ENCODE peak calls at places on chromosomes 4 and X, in four cellular contexts. J is NT2/D1, K is IMR-90, I is cardiac muscle cell. Z is an unnamed sample. For H3K36me3, the result is how much of the 10 kb centered on the place peaks cover.

GRCh38 chr4:153260152-153260551 is 55.9 kb downstream of the TRIM2 start:
- DNase-seq in J (no peak), I (no peak), K (no peak), Z (no peak)

GRCh38 chr4:150863456-150863855 is 151.6 kb downstream of the LRBA start:
- DNase-seq in K (no peak), J (no peak), I (peak), Z (no peak)

GRCh38 chrX:104618106-104618895 is 52.3 kb downstream of the IL1RAPL2 start:
- DNase-seq in I (no peak), J (no peak), K (no peak), Z (no peak)

GRCh38 chr4:55069248-55069647 is 56.1 kb downstream of the KDR start:
- DNase-seq in J (no peak), K (no peak), I (peak), Z (no peak)

GRCh38 chrX:24371391-24371972 is 11.0 kb downstream of the SUPT20HL1 start:
- DNase-seq in K (peak), I (peak), J (peak), Z (peak)

GRCh38 chrX:134396174-134396573 is 63.8 kb upstream of the HPRT1 start:
- DNase-seq in K (peak), J (no peak), I (peak), Z (peak)

GRCh38 chr4:158347596-158347995 is 137.3 kb downstream of the TMEM144 start:
- DNase-seq in I (no peak), J (no peak), K (no peak), Z (no peak)

GRCh38 chr4:36243355-36244256 is 708 bp downstream of the ARAP2 start:
- DNase-seq in J (no peak), I (peak), K (peak), Z (peak)

GRCh38 chr4:184728858-184729257 is 5.0 kb downstream of the CENPU start:
- DNase-seq in K (peak), I (peak), J (no peak), Z (no peak)

GRCh38 chr4:136900706-136901105 is 631.6 kb downstream of the PCDH18 start:
- DNase-seq in I (peak), K (no peak), J (no peak), Z (no peak)

GRCh38 chr4:38902695-38903094 is 35.1 kb downstream of the FAM114A1 start:
- DNase-seq in K (no peak), I (peak), J (no peak), Z (no peak)

GRCh38 chrX:39144323-39144722 is 343.1 kb downstream of the MID1IP1 start:
- DNase-seq in I (no peak), J (no peak), K (no peak), Z (no peak)

GRCh38 chrX:120309873-120310730 is 1.2 kb downstream of the TMEM255A start:
- DNase-seq in K (no peak), I (no peak), J (peak), Z (no peak)

GRCh38 chr4:20015825-20016224 is 235.9 kb upstream of the SLIT2 start:
- DNase-seq in I (no peak), K (peak), J (no peak), Z (no peak)

GRCh38 chrX:40471965-40472648 is 108.7 kb upstream of the ATP6AP2 start:
- DNase-seq in I (peak), J (peak), K (peak), Z (peak)

GRCh38 chrX:56310581-56310980 is 78.4 kb downstream of the KLF8 start:
- DNase-seq in I (no peak), K (no peak), J (no peak), Z (no peak)

GRCh38 chr4:14177987-14178386 is 550.5 kb upstream of the BOD1L1 start:
- DNase-seq in J (no peak), K (no peak), I (no peak), Z (no peak)

GRCh38 chr4:1249148-1249730 is 309 bp upstream of the CTBP1 start:
- DNase-seq in K (peak), I (peak), J (peak), Z (peak)
- H3K4me3 ChIP-seq in K (peak), I (peak), J (peak), Z (peak)

GRCh38 chr4:4574792-4575191 is 32.9 kb upstream of the STX18 start:
- DNase-seq in K (peak), J (no peak), I (peak), Z (no peak)
- H3K36me3 ChIP-seq in K (under half), J (under half), I (under half), Z (under half)

DNA sequence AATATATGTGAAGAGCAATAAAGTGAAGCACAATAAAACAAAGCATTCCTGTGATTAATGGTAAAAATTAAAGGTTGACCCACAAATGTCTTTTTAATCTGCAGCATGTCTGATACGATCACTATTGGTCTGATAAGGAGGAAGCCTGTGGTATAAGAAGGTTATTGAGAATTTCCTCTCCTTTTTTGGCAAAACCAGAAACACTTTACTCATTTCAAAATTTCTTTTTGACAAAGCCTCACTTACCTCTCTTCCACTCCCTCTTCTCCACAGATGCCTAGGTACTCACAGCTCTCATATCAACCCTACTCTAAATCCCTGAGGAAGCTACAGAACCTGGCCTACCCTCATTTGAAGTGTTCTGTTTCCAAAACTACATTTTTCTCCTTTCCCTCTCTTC is 56.1 kb downstream of the TSPAN5 start:
- DNase-seq in K (no peak), J (no peak), I (no peak), Z (no peak)
- H3K4me3 ChIP-seq in K (no peak), J (no peak), I (no peak), Z (no peak)

DNA sequence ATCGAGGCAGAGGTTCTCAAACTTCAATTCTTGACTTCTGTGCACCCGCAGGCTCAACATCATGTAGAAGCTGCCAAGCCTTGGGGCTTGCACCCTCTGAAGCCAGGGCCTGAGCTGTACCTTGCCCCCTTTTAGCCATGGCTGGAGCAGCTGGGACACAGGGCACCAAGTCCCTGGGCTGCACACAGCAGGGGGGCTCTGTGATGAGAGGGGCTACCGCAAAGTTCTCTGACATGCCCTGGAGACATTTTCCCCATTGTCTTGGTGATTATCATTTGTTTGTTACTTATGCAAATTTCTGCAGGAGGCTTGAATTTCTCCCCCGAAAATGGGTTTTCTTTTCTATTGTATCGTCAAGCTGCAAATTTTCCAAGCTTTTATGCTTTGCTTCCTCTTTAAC is 4.9 kb upstream of the MAGEB17 start:
- DNase-seq in I (no peak), K (no peak), J (no peak), Z (no peak)
- H3K36me3 ChIP-seq in I (under half), K (under half), J (under half), Z (under half)

GRCh38 chr4:40193578-40193977 is 3.3 kb upstream of the RHOH start:
- DNase-seq in J (no peak), I (no peak), K (no peak), Z (no peak)
- H3K4me3 ChIP-seq in J (no peak), I (no peak), K (no peak), Z (no peak)

Z was measured in H7.